ENCODE peak calls at places on chromosomes 11 and 22, in eight cellular contexts. S, E, I, Q, W, B, F and Z are unnamed samples.

GRCh38 chr22:24181088-24181995 is at the start of gene SUSD2:
- DNase-seq in S (no peak), E (no peak), I (no peak), Q (no peak), W (no peak), B (no peak), F (no peak), Z (no peak)

GRCh38 chr11:6667733-6668374 is 12.2 kb upstream of the DCHS1 start:
- DNase-seq in S (no peak), E (peak), I (no peak), Q (peak), W (peak), B (no peak), F (no peak), Z (no peak)

GRCh38 chr11:133082453-133082781 is 449.9 kb downstream of the OPCML start:
- DNase-seq in S (no peak), E (peak), I (no peak), Q (no peak), W (no peak), B (peak), F (no peak), Z (no peak)

GRCh38 chr11:114260077-114260476 is 36.1 kb upstream of the NNMT start:
- DNase-seq in S (no peak), E (no peak), I (no peak), Q (no peak), W (no peak), B (no peak), F (no peak), Z (no peak)

GRCh38 chr22:47036352-47036751 is 273.9 kb downstream of the TBC1D22A start:
- DNase-seq in S (no peak), E (no peak), I (no peak), Q (no peak), W (no peak), B (no peak), F (no peak), Z (no peak)

GRCh38 chr22:29078869-29079207 is 6.0 kb downstream of the KREMEN1 start:
- DNase-seq in S (no peak), E (no peak), I (no peak), Q (no peak), W (no peak), B (no peak), F (no peak), Z (no peak)

GRCh38 chr11:120168960-120169681 is 31.2 kb upstream of the TRIM29 start:
- DNase-seq in S (peak), E (peak), I (peak), Q (no peak), W (peak), B (no peak), F (peak), Z (peak)

GRCh38 chr11:125923012-125923579 is 18.8 kb downstream of the DDX25 start:
- DNase-seq in S (peak), E (peak), I (peak), Q (peak), W (peak), B (peak), F (peak), Z (peak)

GRCh38 chr11:77175021-77175842 is 47.2 kb downstream of the MYO7A start:
- DNase-seq in S (no peak), E (no peak), I (no peak), Q (peak), W (no peak), B (no peak), F (no peak), Z (peak)

GRCh38 chr11:19951558-19952083 is 208.7 kb downstream of the DBX1 start:
- DNase-seq in S (no peak), E (peak), I (peak), Q (peak), W (peak), B (no peak), F (no peak), Z (peak)

GRCh38 chr11:68980776-68981065 is at the start of gene MRGPRD:
- DNase-seq in S (no peak), E (no peak), I (no peak), Q (no peak), W (no peak), B (no peak), F (no peak), Z (no peak)

GRCh38 chr11:88537613-88538012 is 200.1 kb upstream of the CTSC start:
- DNase-seq in S (no peak), E (no peak), I (no peak), Q (no peak), W (no peak), B (no peak), F (no peak), Z (no peak)

GRCh38 chr11:66421492-66422205 is 814 bp downstream of the NPAS4 start:
- DNase-seq in S (peak), E (peak), I (peak), Q (peak), W (peak), B (peak), F (peak), Z (peak)

GRCh38 chr11:66278396-66279091 is 569 bp downstream of the CNIH2 start:
- DNase-seq in S (no peak), E (peak), I (peak), Q (no peak), W (no peak), B (no peak), F (no peak), Z (no peak)

GRCh38 chr11:28581286-28582242 is 473.4 kb downstream of the METTL15 start:
- DNase-seq in S (no peak), E (peak), I (peak), Q (no peak), W (no peak), B (no peak), F (no peak), Z (no peak)

GRCh38 chr11:40647290-40647689 is 812.2 kb downstream of the LRRC4C start:
- DNase-seq in S (no peak), E (no peak), I (no peak), Q (no peak), W (no peak), B (no peak), F (no peak), Z (no peak)

GRCh38 chr22:48044484-48045060 is 1282.1 kb downstream of the TBC1D22A start:
- DNase-seq in S (no peak), E (no peak), I (no peak), Q (no peak), W (no peak), B (no peak), F (peak), Z (no peak)

GRCh38 chr22:39244496-39245129 is at the start of gene PDGFB:
- DNase-seq in S (no peak), E (peak), I (peak), Q (no peak), W (peak), B (no peak), F (no peak), Z (peak)

GRCh38 chr11:108216988-108217387 is 5.5 kb downstream of the NPAT start:
- DNase-seq in S (no peak), E (no peak), I (no peak), Q (no peak), W (no peak), B (no peak), F (no peak), Z (no peak)

GRCh38 chr11:119816660-119817059 is 87.7 kb upstream of the NECTIN1 start:
- DNase-seq in S (no peak), E (peak), I (no peak), Q (no peak), W (no peak), B (no peak), F (no peak), Z (no peak)

GRCh38 chr11:134578807-134579708 is 167.0 kb upstream of the B3GAT1 start:
- DNase-seq in S (no peak), E (no peak), I (no peak), Q (no peak), W (no peak), B (no peak), F (no peak), Z (no peak)

GRCh38 chr11:607020-607780 is 8.6 kb downstream of the IRF7 start:
- DNase-seq in S (no peak), E (no peak), I (no peak), Q (no peak), W (no peak), B (no peak), F (no peak), Z (no peak)

GRCh38 chr11:46381046-46381835 is at the start of gene MDK:
- DNase-seq in S (no peak), E (peak), I (no peak), Q (no peak), W (no peak), B (no peak), F (no peak), Z (no peak)

GRCh38 chr11:2473361-2474058 is 28.7 kb downstream of the KCNQ1 start:
- DNase-seq in S (no peak), E (no peak), I (no peak), Q (no peak), W (no peak), B (no peak), F (no peak), Z (no peak)

GRCh38 chr11:108734956-108735559 is 70.2 kb downstream of the DDX10 start:
- DNase-seq in S (no peak), E (peak), I (peak), Q (no peak), W (no peak), B (no peak), F (no peak), Z (no peak)

GRCh38 chr11:103619480-103619879 is 417.0 kb upstream of the DDI1 start:
- DNase-seq in S (no peak), E (no peak), I (peak), Q (no peak), W (peak), B (no peak), F (no peak), Z (no peak)

GRCh38 chr11:126398296-126398695 is 42.8 kb downstream of the ST3GAL4 start:
- DNase-seq in S (no peak), E (no peak), I (no peak), Q (no peak), W (no peak), B (no peak), F (no peak), Z (no peak)

GRCh38 chr11:74205181-74205580 is 34.1 kb downstream of the PPME1 start:
- DNase-seq in S (no peak), E (no peak), I (no peak), Q (no peak), W (no peak), B (no peak), F (no peak), Z (no peak)

GRCh38 chr11:130131957-130132850 is 27.4 kb upstream of the ST14 start:
- DNase-seq in S (peak), E (peak), I (peak), Q (peak), W (peak), B (peak), F (no peak), Z (no peak)

GRCh38 chr11:77159219-77159936 is 31.3 kb downstream of the MYO7A start:
- DNase-seq in S (no peak), E (no peak), I (no peak), Q (no peak), W (no peak), B (no peak), F (no peak), Z (no peak)